ENCODE peak calls at places on chromosomes 16 and 17, in seven cellular contexts. F, U, X, O, L, M and B are unnamed samples.

GRCh38 chr16:88333645-88334516 is 48.9 kb upstream of the ZNF469 start:
- DNase-seq in F (no peak), U (no peak), X (no peak), O (no peak), L (no peak), M (no peak), B (no peak)

GRCh38 chr16:74141015-74141414 is 155.6 kb upstream of the PSMD7 start:
- DNase-seq in F (no peak), U (no peak), X (no peak), O (no peak), L (no peak), M (no peak), B (no peak)

GRCh38 chr16:87824016-87824990 is 45.0 kb downstream of the SLC7A5 start:
- DNase-seq in F (no peak), U (no peak), X (no peak), O (peak; percentile 19), L (no peak), M (no peak), B (no peak)

GRCh38 chr17:28112199-28112995 is 69.9 kb downstream of the NLK start:
- DNase-seq in F (no peak), U (no peak), X (no peak), O (no peak), L (no peak), M (no peak), B (no peak)

GRCh38 chr17:81429353-81429774 is 34.1 kb downstream of the BAHCC1 start:
- DNase-seq in F (peak; percentile 87), U (no peak), X (no peak), O (peak; percentile 94), L (peak; percentile 86), M (peak; percentile 88), B (no peak)

GRCh38 chr17:17526369-17526768 is 30.2 kb upstream of the RASD1 start:
- DNase-seq in F (peak; percentile 64), U (no peak), X (no peak), O (no peak), L (no peak), M (peak; percentile 41), B (no peak)

GRCh38 chr17:40598928-40599627 is 33.8 kb upstream of the CCR7 start:
- DNase-seq in F (no peak), U (peak; percentile 41), X (no peak), O (no peak), L (no peak), M (peak; percentile 36), B (no peak)

GRCh38 chr17:59914274-59914854 is 21.4 kb downstream of the RPS6KB1 start:
- DNase-seq in F (no peak), U (no peak), X (peak; percentile 6), O (peak; percentile 25), L (no peak), M (no peak), B (no peak)

GRCh38 chr16:57112403-57113041 is 20.1 kb downstream of the CPNE2 start:
- DNase-seq in F (no peak), U (no peak), X (no peak), O (no peak), L (no peak), M (no peak), B (no peak)

GRCh38 chr16:78675312-78675711 is 575.9 kb downstream of the WWOX start:
- DNase-seq in F (no peak), U (peak; percentile 5), X (no peak), O (no peak), L (no peak), M (no peak), B (no peak)

GRCh38 chr17:79610151-79610645 is 653 bp downstream of the RBFOX3 start:
- DNase-seq in F (no peak), U (no peak), X (no peak), O (no peak), L (no peak), M (no peak), B (no peak)

GRCh38 chr16:71246309-71246708 is 15.8 kb upstream of the HYDIN start:
- DNase-seq in F (no peak), U (no peak), X (no peak), O (no peak), L (no peak), M (no peak), B (no peak)

GRCh38 chr17:13338421-13338820 is 263.3 kb downstream of the HS3ST3A1 start:
- DNase-seq in F (no peak), U (no peak), X (no peak), O (no peak), L (no peak), M (no peak), B (no peak)

GRCh38 chr17:13337864-13338371 is 263.8 kb downstream of the HS3ST3A1 start:
- DNase-seq in F (no peak), U (peak; percentile 71), X (peak; percentile 36), O (peak; percentile 27), L (peak; percentile 31), M (peak; percentile 24), B (no peak)

GRCh38 chr17:13333661-13334060 is 268.1 kb downstream of the HS3ST3A1 start:
- DNase-seq in F (no peak), U (no peak), X (no peak), O (no peak), L (no peak), M (no peak), B (no peak)

GRCh38 chr17:13334374-13334773 is 267.4 kb downstream of the HS3ST3A1 start:
- DNase-seq in F (no peak), U (no peak), X (no peak), O (no peak), L (no peak), M (no peak), B (no peak)

GRCh38 chr17:13337171-13337570 is 264.6 kb downstream of the HS3ST3A1 start:
- DNase-seq in F (no peak), U (no peak), X (no peak), O (no peak), L (no peak), M (no peak), B (no peak)
- H3K4me3 ChIP-seq in F (no peak overlapping the region), U (peak overlapping the region; percentile 57), X (no peak overlapping the region), O (no peak overlapping the region), L (no peak overlapping the region), M (no peak overlapping the region), B (no peak overlapping the region)

GRCh38 chr16:65884018-65884417 is 482.5 kb upstream of the CDH5 start:
- DNase-seq in F (no peak), U (no peak), X (no peak), O (no peak), L (no peak), M (no peak), B (no peak)

GRCh38 chr16:65889533-65889966 is 476.9 kb upstream of the CDH5 start:
- DNase-seq in F (no peak), U (peak; percentile 55), X (no peak), O (no peak), L (no peak), M (no peak), B (no peak)

GRCh38 chr16:65890203-65890602 is 476.3 kb upstream of the CDH5 start:
- DNase-seq in F (no peak), U (no peak), X (no peak), O (no peak), L (no peak), M (no peak), B (no peak)

GRCh38 chr16:65888201-65888600 is 478.3 kb upstream of the CDH5 start:
- DNase-seq in F (no peak), U (no peak), X (no peak), O (no peak), L (no peak), M (no peak), B (no peak)
- H3K4me1 ChIP-seq in F (no peaks in the 10 kb centered on the region), U (no peaks in the 10 kb centered on the region), X (no peaks in the 10 kb centered on the region), O (peaks cover 9% of the 10 kb centered on the region), L (no peaks in the 10 kb centered on the region), M (no peaks in the 10 kb centered on the region), B (no peaks in the 10 kb centered on the region)

GRCh38 chr16:47492428-47493357 is 31.6 kb downstream of the PHKB start:
- DNase-seq in F (peak; percentile 79), U (no peak), X (no peak), O (peak; percentile 75), L (peak; percentile 58), M (peak; percentile 41), B (no peak)
- H3K4me3 ChIP-seq in F (no peak overlapping the region), U (no peak overlapping the region), X (no peak overlapping the region), O (no peak overlapping the region), L (no peak overlapping the region), M (no peak overlapping the region), B (no peak overlapping the region)

GRCh38 chr17:48745381-48746275 is 17.1 kb upstream of the HOXB13 start:
- DNase-seq in F (no peak), U (peak; percentile 77), X (no peak), O (no peak), L (no peak), M (no peak), B (no peak)
- H3K4me1 ChIP-seq in F (no peaks in the 10 kb centered on the region), U (peaks cover 9% of the 10 kb centered on the region), X (no peaks in the 10 kb centered on the region), O (no peaks in the 10 kb centered on the region), L (no peaks in the 10 kb centered on the region), M (no peaks in the 10 kb centered on the region), B (no peaks in the 10 kb centered on the region)